ENCODE peak calls at places on chromosomes 13 and 19, in four cellular contexts. S is BJ; W is CD8-positive, alpha-beta T cell; J is astrocyte of the spinal cord. L is an unnamed sample.

GRCh38 chr19:2475018-2475701 is 767 bp upstream of the GADD45B start:
- DNase-seq in J (peak), S (no peak), W (peak), L (peak)

GRCh38 chr13:110302986-110303385 is 4.0 kb downstream of the COL4A1 start:
- DNase-seq in J (no peak), S (no peak), W (no peak), L (no peak)

GRCh38 chr19:19710506-19710905 is 22.4 kb downstream of the ZNF14 start:
- DNase-seq in J (no peak), W (no peak), S (no peak), L (no peak)

GRCh38 chr13:39397221-39397620 is 205.8 kb downstream of the LHFPL6 start:
- DNase-seq in W (no peak), J (no peak), S (no peak), L (no peak)

GRCh38 chr13:43132228-43132627 is 108.8 kb downstream of the DNAJC15 start:
- DNase-seq in W (no peak), J (peak), S (no peak), L (peak)

GRCh38 chr13:46804391-46804815 is 7.4 kb upstream of the ESD start:
- DNase-seq in J (peak), W (no peak), S (peak), L (peak)

GRCh38 chr19:30046522-30046921 is 104.5 kb downstream of the URI1 start:
- DNase-seq in J (peak), S (no peak), W (no peak), L (no peak)

GRCh38 chr19:28636706-28637105 is 576.2 kb downstream of the UQCRFS1 start:
- DNase-seq in W (no peak), S (no peak), J (no peak), L (no peak)

GRCh38 chr19:12052057-12052570 is 647 bp downstream of the ZNF878 start:
- DNase-seq in W (no peak), J (no peak), S (no peak), L (peak)

GRCh38 chr19:38663957-38664502 is 16.6 kb downstream of the ACTN4 start:
- DNase-seq in S (no peak), J (no peak), W (no peak), L (no peak)

GRCh38 chr13:71514900-71515598 is 352.0 kb downstream of the DACH1 start:
- DNase-seq in S (no peak), W (no peak), J (no peak), L (no peak)

DNA sequence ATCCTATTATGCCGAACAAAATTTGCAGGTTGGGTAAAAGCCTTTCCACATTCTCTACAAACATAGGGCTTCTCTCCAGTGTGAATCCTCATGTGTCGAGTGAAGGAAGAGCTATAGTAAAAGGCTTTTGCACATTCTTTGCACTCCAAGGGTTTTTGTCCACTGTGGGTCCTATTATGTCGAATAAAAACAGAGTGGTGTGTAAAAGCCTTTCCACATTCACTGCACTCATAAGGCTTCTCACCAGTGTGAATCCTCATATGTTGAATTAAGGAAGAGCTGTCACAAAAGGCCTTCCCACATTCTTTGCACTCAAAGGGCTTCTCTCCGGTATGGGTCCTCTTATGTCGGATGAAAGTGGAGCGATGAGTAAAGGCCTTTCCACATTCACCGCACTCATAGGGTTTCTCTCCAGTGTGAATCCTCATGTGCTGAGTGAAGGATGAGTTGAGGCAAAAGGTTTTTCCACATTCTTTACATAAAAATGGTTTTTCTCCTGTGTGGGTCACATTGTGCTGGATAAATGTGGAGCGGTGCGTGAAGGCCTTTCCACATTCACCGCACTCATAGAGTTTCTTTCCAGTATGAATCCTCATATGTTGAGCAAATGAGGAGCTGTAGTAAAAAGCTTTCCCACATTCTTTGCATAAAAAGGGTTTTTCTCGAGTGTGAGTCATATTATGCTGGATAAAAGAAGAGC is 13.6 kb downstream of the ZNF599 start:
- DNase-seq in S (no peak), J (no peak), W (no peak), L (no peak)
- H3K4me3 ChIP-seq in S (no peak), J (no peak), W (no peak), L (no peak)

DNA sequence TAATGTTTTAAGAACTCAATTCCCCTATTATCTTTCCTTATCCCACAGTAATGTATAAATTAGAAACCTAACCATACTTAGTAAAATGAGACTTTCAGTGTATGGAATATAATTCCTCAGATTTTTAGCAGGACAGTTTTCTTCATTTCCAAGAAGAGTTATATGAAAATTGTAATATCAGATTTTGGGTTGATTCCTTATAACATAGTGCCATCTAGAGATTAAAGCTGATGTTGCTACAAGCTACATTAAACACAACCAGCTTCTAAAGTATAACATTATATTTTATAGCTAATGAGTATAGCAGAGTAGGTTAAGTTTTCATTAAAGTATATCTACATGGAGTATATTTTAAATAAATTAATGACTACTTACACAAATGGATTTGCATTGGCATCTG is 99.7 kb upstream of the MIR17HG start:
- DNase-seq in W (no peak), J (peak), S (no peak), L (no peak)
- TF ChIP-seq CTCF in W (no peak), J (peak), S (no peak), L (no peak)

GRCh38 chr19:48397636-48398328 is 4.3 kb downstream of the GRIN2D start:
- DNase-seq in J (no peak), S (no peak), W (no peak), L (no peak)
- H3K4me3 ChIP-seq in J (peak), S (peak), W (peak), L (peak)

GRCh38 chr19:58007285-58007684 is 4.7 kb upstream of the ZNF606 start:
- DNase-seq in J (no peak), W (no peak), S (no peak), L (no peak)
- TF ChIP-seq CTCF in J (no peak), W (no peak), S (no peak), L (no peak)

GRCh38 chr19:15427350-15427700 is 8.5 kb upstream of the AKAP8L start:
- DNase-seq in W (no peak), J (no peak), S (no peak), L (no peak)
- H3K4me3 ChIP-seq in W (no peak), J (no peak), S (no peak), L (no peak)

DNA sequence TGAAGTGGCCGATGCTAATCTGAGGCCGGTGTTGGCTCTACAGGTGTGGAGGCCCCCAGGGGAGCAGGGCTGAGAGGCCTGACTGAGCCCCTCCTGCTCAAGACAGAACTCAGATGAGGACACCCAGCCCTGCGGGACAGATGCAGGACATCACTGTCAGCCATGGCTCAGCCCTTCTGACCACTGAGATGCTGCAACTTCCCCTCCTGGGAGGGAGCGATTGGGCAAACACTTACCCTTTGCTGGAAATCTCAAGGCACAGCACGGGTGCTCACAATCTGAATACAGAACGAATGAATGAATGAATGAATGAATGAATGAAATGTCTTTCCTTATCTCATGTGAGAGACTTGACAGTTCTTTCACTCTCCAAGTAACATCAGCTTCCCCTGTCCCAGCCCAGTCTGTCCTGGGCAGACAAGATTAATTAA is 3.5 kb upstream of the SIGLEC7 start:
- DNase-seq in J (no peak), W (no peak), S (no peak), L (no peak)
- TF ChIP-seq CTCF in J (no peak), W (no peak), S (no peak), L (no peak)

GRCh38 chr19:8149261-8150094 is at the start of gene FBN3:
- DNase-seq in S (no peak), J (no peak), W (no peak), L (no peak)

GRCh38 chr19:8146877-8147575 is 2.4 kb downstream of the FBN3 start:
- DNase-seq in W (no peak), S (no peak), J (no peak), L (no peak)

GRCh38 chr19:8148410-8149231 is 771 bp downstream of the FBN3 start:
- DNase-seq in W (no peak), S (no peak), J (no peak), L (no peak)

GRCh38 chr19:8147579-8147978 is 1.8 kb downstream of the FBN3 start:
- DNase-seq in W (no peak), S (no peak), J (no peak), L (no peak)

GRCh38 chr19:8148088-8148409 is 1.3 kb downstream of the FBN3 start:
- DNase-seq in W (no peak), S (no peak), J (no peak), L (no peak)
- H3K4me3 ChIP-seq in W (no peak), S (no peak), J (no peak), L (no peak)

L was measured in fibroblast of the aortic adventitia.